ENCODE peak calls at places on chromosomes 5 and 9, in seven cellular contexts. O, E, K, A, M, U and H are unnamed samples.

GRCh38 chr5:73960023-73960422 is 334.0 kb downstream of the ARHGEF28 start:
- DNase-seq in U (no peak), E (no peak), O (no peak), K (no peak), A (no peak), M (no peak), H (no peak)

GRCh38 chr5:170681013-170681433 is 102.5 kb upstream of the GABRP start:
- DNase-seq in E (peak), U (no peak), K (peak), M (peak), O (peak), A (no peak), H (no peak)

GRCh38 chr9:76576344-76576743 is 117.4 kb downstream of the GCNT1 start:
- DNase-seq in E (peak), A (no peak), O (peak), U (no peak), K (peak), M (peak), H (peak)

GRCh38 chr9:112132356-112132755 is 42.7 kb downstream of the SUSD1 start:
- DNase-seq in M (peak), U (no peak), O (peak), E (no peak), A (no peak), K (no peak), H (no peak)

GRCh38 chr5:83972909-83973308 is 252.3 kb upstream of the HAPLN1 start:
- DNase-seq in A (no peak), E (no peak), M (no peak), K (no peak), O (no peak), U (no peak), H (no peak)

GRCh38 chr9:88544245-88544644 is 9.3 kb downstream of the NXNL2 start:
- DNase-seq in A (peak), O (no peak), K (no peak), E (no peak), M (no peak), U (no peak), H (no peak)

GRCh38 chr5:173745123-173745522 is 128.7 kb upstream of the BOD1 start:
- DNase-seq in U (no peak), M (no peak), A (no peak), O (no peak), K (no peak), E (no peak), H (no peak)

GRCh38 chr5:149995385-149996085 is 4.9 kb downstream of the TIGD6 start:
- DNase-seq in U (no peak), E (no peak), A (no peak), O (no peak), K (no peak), M (no peak), H (no peak)

GRCh38 chr9:15966471-15966870 is 413.6 kb downstream of the CCDC171 start:
- DNase-seq in E (no peak), O (no peak), M (no peak), A (no peak), K (no peak), U (no peak), H (no peak)